ENCODE peak calls at places on chromosome 10, in eight cellular contexts. D is nephron progenitor cell, E is SW 1271, P is tibial artery, H is AG04449, J is fibroblast of mammary gland, B is substantia nigra, U is GM04504. F is an unnamed sample.

GRCh38 chr10:104350146-104350635 is 3.4 kb upstream of the CFAP58 start:
- DNase-seq in H (no peak), E (peak), P (no peak), B (no peak), J (peak), U (no peak), D (no peak), F (peak)

GRCh38 chr10:113569576-113569975 is 16.7 kb downstream of the HABP2 start:
- DNase-seq in H (no peak), J (no peak), B (no peak), D (peak), P (no peak), E (no peak), U (no peak), F (no peak)

GRCh38 chr10:2679646-2680045 is 387.7 kb upstream of the PFKP start:
- DNase-seq in E (no peak), D (no peak), B (no peak), P (no peak), J (no peak), H (no peak), U (no peak), F (no peak)

GRCh38 chr10:98460837-98461499 is 14.2 kb upstream of the HPS1 start:
- DNase-seq in H (peak), P (peak), D (no peak), B (no peak), E (peak), J (peak), U (peak), F (peak)

GRCh38 chr10:86779267-86780017 is 23.0 kb downstream of the BMPR1A start:
- DNase-seq in E (no peak), B (no peak), P (no peak), D (no peak), J (peak), H (no peak), U (no peak), F (no peak)

GRCh38 chr10:119090968-119091367 is 10.4 kb upstream of the EIF3A start:
- DNase-seq in U (peak), J (peak), P (no peak), E (peak), D (no peak), H (no peak), B (no peak), F (no peak)

GRCh38 chr10:11891776-11892486 is 68.8 kb downstream of the PROSER2 start:
- DNase-seq in H (no peak), B (no peak), J (no peak), E (no peak), D (no peak), P (no peak), U (no peak), F (no peak)

GRCh38 chr10:100743626-100744135 is 1.7 kb upstream of the PAX2 start:
- DNase-seq in P (no peak), U (peak), J (peak), B (peak), H (no peak), D (peak), E (peak), F (no peak)

GRCh38 chr10:93897070-93897797 is 3.5 kb downstream of the SLC35G1 start:
- DNase-seq in E (no peak), D (no peak), U (no peak), B (no peak), J (no peak), H (no peak), P (no peak), F (no peak)

GRCh38 chr10:77251297-77252013 is 386.2 kb downstream of the KCNMA1 start:
- DNase-seq in U (no peak), P (no peak), D (peak), J (peak), E (peak), B (no peak), H (no peak), F (no peak)

GRCh38 chr10:43194266-43194665 is 56.0 kb downstream of the CSGALNACT2 start:
- DNase-seq in D (no peak), P (no peak), J (no peak), H (no peak), U (no peak), E (no peak), B (no peak), F (no peak)

GRCh38 chr10:118564652-118565051 is 30.8 kb downstream of the PRLHR start:
- DNase-seq in B (peak), P (no peak), D (peak), E (no peak), U (no peak), H (no peak), J (peak), F (no peak)

GRCh38 chr10:126878594-126878993 is 26.6 kb upstream of the DOCK1 start:
- DNase-seq in E (no peak), J (no peak), D (no peak), B (no peak), H (no peak), P (no peak), U (no peak), F (no peak)

F was measured in uterus.